ENCODE peak calls at places on chromosome X, in eight cellular contexts. A is OCI-LY7, G is neural progenitor cell, Y is HCT116, U is PC-3, W is GM23248, J is GM23338, Z is MM.1S. R is an unnamed sample.

GRCh38 chrX:110081740-110082139 is 78.8 kb downstream of the TMEM164 start:
- DNase-seq in Z (no peak), G (no peak), U (peak; percentile 3), W (no peak), A (no peak), J (no peak), Y (no peak), R (no peak)

GRCh38 chrX:19793471-19793870 is 93.9 kb downstream of the SH3KBP1 start:
- DNase-seq in Y (no peak), A (no peak), U (no peak), J (no peak), W (peak; percentile 64), G (no peak), Z (no peak), R (no peak)

GRCh38 chrX:102846544-102847236 is 90.4 kb upstream of the RAB40AL start:
- DNase-seq in G (no peak), U (peak; percentile 64), A (no peak), Z (no peak), W (peak; percentile 83), J (no peak), Y (no peak), R (no peak)

GRCh38 chrX:101257448-101258259 is 33.5 kb downstream of the TAF7L start:
- DNase-seq in Z (no peak), W (peak; percentile 26), J (no peak), G (no peak), Y (no peak), U (peak; percentile 17), A (peak; percentile 22), R (no peak)

GRCh38 chrX:110440016-110440805 is 81.6 kb downstream of the RTL9 start:
- DNase-seq in Y (no peak), Z (no peak), J (no peak), A (no peak), U (no peak), W (no peak), G (no peak), R (no peak)

GRCh38 chrX:21373637-21374162 is 518 bp upstream of the CNKSR2 start:
- DNase-seq in Z (peak; percentile 28), A (no peak), Y (no peak), G (peak; percentile 89), W (peak; percentile 22), U (no peak), J (peak; percentile 27), R (no peak)

GRCh38 chrX:37349131-37350033 is at the start of gene PRRG1:
- DNase-seq in Z (peak; percentile 8), J (peak; percentile 83), W (peak; percentile 91), A (no peak), G (peak; percentile 96), Y (peak; percentile 61), U (peak; percentile 80), R (peak; percentile 96)

GRCh38 chrX:20060961-20061868 is 55.5 kb downstream of the MAP7D2 start:
- DNase-seq in W (no peak), U (no peak), Z (peak; percentile 75), A (peak; percentile 88), J (no peak), Y (no peak), G (no peak), R (no peak)

GRCh38 chrX:80812176-80812575 is 2.5 kb upstream of the BRWD3 start:
- DNase-seq in J (peak; percentile 75), W (peak; percentile 42), Z (peak; percentile 53), Y (no peak), G (peak; percentile 56), A (peak; percentile 55), U (peak; percentile 26), R (peak; percentile 20)

GRCh38 chrX:100478714-100479113 is 68.6 kb upstream of the PCDH19 start:
- DNase-seq in J (no peak), U (no peak), Z (no peak), G (no peak), Y (no peak), W (no peak), A (no peak), R (no peak)

GRCh38 chrX:40152173-40152705 is 54.5 kb upstream of the BCOR start:
- DNase-seq in W (peak; percentile 67), Z (no peak), U (peak; percentile 35), A (peak; percentile 36), G (peak; percentile 65), Y (no peak), J (peak; percentile 58), R (no peak)

GRCh38 chrX:109830704-109831206 is 97.7 kb upstream of the ACSL4 start:
- DNase-seq in U (peak; percentile 46), A (no peak), G (no peak), Y (no peak), J (no peak), Z (no peak), W (peak; percentile 53), R (peak; percentile 28)

GRCh38 chrX:2705461-2705860 is 14.4 kb downstream of the CD99 start:
- DNase-seq in Z (no peak), U (no peak), G (no peak), Y (no peak), A (no peak), J (no peak), W (peak; percentile 37), R (no peak)

GRCh38 chrX:2707334-2707760 is 16.3 kb downstream of the CD99 start:
- DNase-seq in Z (no peak), W (peak; percentile 98), J (peak; percentile 72), Y (peak; percentile 64), U (peak; percentile 94), A (peak; percentile 97), G (peak; percentile 61), R (peak; percentile 83)

GRCh38 chrX:2703991-2704369 is 12.9 kb downstream of the CD99 start:
- DNase-seq in A (no peak), U (no peak), W (peak; percentile 73), J (peak; percentile 56), Z (no peak), G (no peak), Y (no peak), R (no peak)

GRCh38 chrX:2708016-2708415 is 16.9 kb downstream of the CD99 start:
- DNase-seq in G (no peak), Z (no peak), Y (no peak), U (peak; percentile 13), A (peak; percentile 55), J (no peak), W (peak; percentile 39), R (no peak)

DNA sequence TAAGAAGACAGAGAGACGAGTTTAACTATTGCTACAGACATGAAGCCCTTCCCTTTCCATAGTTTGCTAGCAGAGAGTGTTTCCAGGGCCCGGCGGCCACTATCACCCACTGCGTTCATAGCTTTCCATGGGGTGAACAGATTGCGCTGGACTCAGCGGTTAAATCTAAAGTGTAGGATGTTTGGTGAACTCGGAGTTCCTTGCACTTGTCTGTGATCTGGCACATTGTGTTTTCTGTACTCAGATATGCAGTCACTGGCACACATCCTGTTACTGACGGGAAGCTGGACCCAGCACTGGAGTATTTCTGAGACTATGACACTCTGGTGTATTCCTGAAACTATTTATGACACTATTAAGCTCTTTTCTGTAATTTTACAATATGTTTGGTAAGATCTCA is 13.9 kb downstream of the CD99 start:
- DNase-seq in A (no peak), W (peak; percentile 51), U (no peak), J (no peak), Z (no peak), G (no peak), Y (no peak), R (no peak)
- TF ChIP-seq EZH2phosphoT487 in A (no peak), W (no peak), U (no peak), J (no peak), Z (no peak), G (no peak), Y (no peak), R (no peak)

DNA sequence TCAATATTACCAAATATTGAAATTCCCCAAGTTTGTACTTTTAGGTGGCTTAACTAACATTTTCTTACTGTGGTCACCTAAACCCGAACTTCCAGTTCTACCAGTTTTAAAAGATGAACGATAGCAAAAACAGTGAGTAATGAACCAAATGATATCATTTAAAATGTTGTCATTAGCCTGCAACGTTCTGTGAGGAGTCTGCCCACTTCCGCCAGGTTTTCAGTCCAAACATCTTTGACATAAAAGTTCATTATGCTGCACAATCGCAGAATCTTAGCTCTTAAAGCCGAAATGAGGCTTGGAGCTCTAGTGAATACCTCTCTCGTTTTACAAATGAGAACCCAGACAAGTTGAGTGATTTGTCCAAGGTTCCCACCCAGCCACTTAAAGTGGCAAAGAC is 762 bp downstream of the PIGA start:
- DNase-seq in U (peak; percentile 75), A (peak; percentile 11), Z (no peak), Y (no peak), G (no peak), W (peak; percentile 64), J (no peak), R (no peak)
- TF ChIP-seq EZH2phosphoT487 in U (no peak), A (no peak), Z (no peak), Y (no peak), G (no peak), W (no peak), J (no peak), R (no peak)

DNA sequence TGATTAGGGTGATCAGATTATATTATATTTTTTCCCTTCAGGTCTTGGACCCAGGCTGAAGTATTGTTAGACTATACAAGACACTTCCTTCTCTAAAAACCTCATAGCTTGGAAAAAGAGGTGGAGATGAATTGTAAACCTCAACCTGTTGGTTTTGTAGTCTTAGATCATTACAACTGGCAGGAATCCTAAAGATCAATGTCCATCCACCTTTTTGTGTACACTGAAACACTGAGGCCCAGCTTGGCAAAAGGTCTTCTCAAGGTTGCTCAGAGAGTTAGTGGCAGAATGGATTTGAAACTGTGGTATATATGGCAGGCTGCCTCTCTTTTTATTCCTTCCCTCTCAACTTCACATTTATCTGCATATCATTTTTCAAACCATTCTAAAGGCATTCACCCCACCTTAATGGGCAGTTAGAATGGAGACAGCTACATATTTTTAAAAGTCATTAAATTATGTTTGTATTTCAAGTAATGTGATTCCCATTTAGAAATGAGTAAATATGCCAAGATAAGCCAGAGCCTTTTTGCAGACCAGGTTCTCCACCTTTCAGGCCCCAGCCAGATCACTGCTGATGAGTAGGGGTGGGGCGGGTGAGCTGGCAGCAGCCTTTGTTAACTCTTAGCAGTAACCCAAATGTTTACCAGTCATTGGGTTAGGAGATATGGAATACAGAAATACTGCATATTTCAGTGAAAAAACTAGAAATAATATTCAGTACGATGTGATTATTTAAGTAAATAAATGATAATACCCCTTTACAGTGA is 243.2 kb upstream of the F9 start:
- DNase-seq in A (no peak), W (no peak), J (no peak), Y (no peak), Z (no peak), U (peak; percentile 60), G (no peak), R (peak; percentile 6)
- TF ChIP-seq EZH2phosphoT487 in A (no peak), W (no peak), J (no peak), Y (no peak), Z (no peak), U (no peak), G (no peak), R (no peak)

DNA sequence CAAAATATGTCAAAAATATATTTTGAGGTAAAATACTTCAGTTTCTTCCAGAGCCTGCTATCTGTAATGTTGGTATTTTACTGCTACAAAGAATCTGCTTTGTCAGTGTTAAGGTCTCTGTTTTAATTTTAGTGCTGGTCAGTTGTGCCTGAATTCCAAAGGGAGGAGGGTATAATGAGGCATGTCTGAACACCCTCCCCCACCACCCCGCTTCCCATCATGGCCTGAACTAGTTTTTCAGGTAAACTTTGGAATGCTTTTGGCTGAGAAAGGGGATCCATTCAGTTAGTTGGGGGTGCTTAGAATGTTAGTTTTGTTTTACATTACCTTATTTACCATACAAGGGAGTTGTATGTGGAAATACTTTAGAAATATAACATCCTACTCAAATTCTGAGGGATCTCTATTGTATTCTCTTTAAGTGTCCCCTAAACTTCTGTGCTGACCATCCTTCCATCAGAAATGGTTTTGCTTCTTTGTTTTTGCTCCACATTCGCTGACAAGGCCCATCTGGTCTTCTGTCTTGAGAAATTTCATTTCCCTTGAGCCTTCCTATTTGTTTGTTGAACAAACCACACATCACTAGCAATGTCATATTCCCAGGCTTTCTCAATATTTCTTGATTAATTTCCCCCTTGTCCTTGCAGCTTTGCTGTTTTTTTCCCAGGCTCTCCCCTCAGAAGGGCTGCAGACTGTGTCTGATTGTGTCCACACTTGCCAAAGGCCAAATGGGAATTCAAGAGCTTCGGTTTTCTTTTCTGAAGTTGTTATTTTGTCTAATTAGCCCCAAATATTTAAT is 158.7 kb downstream of the MID1IP1 start:
- DNase-seq in G (no peak), A (no peak), Z (no peak), Y (no peak), W (no peak), U (no peak), J (peak; percentile 37), R (no peak)
- TF ChIP-seq EZH2phosphoT487 in G (no peak), A (no peak), Z (no peak), Y (no peak), W (no peak), U (no peak), J (no peak), R (no peak)

R was measured in hepatocyte.